ENCODE peak calls at places on chromosomes 3 and 15, in six cellular contexts. I, H, J, N, X and Q are unnamed samples.

GRCh38 chr3:74233091-74233490 is 381.4 kb downstream of the CNTN3 start:
- DNase-seq in H (no peak), J (no peak), I (no peak), N (no peak), X (no peak), Q (no peak)

GRCh38 chr3:195133462-195133861 is 137.5 kb downstream of the XXYLT1 start:
- DNase-seq in J (no peak), I (no peak), X (peak), H (peak), N (no peak), Q (no peak)

GRCh38 chr15:82540984-82541431 is 751 bp upstream of the RPS17 start:
- DNase-seq in I (no peak), N (peak), X (peak), H (peak), J (no peak), Q (no peak)

GRCh38 chr3:172467170-172467824 is 19.0 kb upstream of the GHSR start:
- DNase-seq in N (peak), X (peak), I (peak), H (peak), J (no peak), Q (no peak)

GRCh38 chr15:74799255-74799842 is 13.3 kb upstream of the LMAN1L start:
- DNase-seq in X (no peak), N (no peak), I (no peak), H (no peak), J (no peak), Q (no peak)

GRCh38 chr3:45509038-45509767 is 85.3 kb upstream of the LIMD1 start:
- DNase-seq in I (peak), H (peak), N (no peak), X (peak), J (no peak), Q (no peak)

GRCh38 chr15:50964075-50964474 is 55.6 kb downstream of the AP4E1 start:
- DNase-seq in N (no peak), H (no peak), J (no peak), I (no peak), X (no peak), Q (no peak)

GRCh38 chr15:38508647-38509046 is 54.7 kb downstream of the FAM98B start:
- DNase-seq in N (no peak), I (no peak), X (no peak), J (no peak), H (no peak), Q (no peak)

GRCh38 chr3:9703736-9704342 is at the start of gene CPNE9:
- DNase-seq in X (no peak), J (no peak), N (no peak), I (no peak), H (no peak), Q (no peak)

GRCh38 chr3:159174715-159175390 is 373.0 kb downstream of the MFSD1 start:
- DNase-seq in J (no peak), I (peak), N (no peak), H (no peak), X (peak), Q (no peak)

GRCh38 chr15:47787875-47788274 is 70.6 kb downstream of the SEMA6D start:
- DNase-seq in J (no peak), H (no peak), N (no peak), I (no peak), X (peak), Q (no peak)